ENCODE peak calls at places on chromosomes 11 and 22, in ten cellular contexts. A is A172; K is posterior cingulate gyrus; U is retina; P is A549; O is BE2C; S is stromal cell of bone marrow; L is Jurkat, Clone E6-1; B is AG04449; C is anterior cingulate cortex. Q is an unnamed sample.

GRCh38 chr11:130762342-130763037 is 153.8 kb downstream of the SNX19 start:
- DNase-seq in U (no peak), C (no peak), A (no peak), L (no peak), K (no peak), B (no peak), O (no peak), S (no peak), P (no peak), Q (no peak)

GRCh38 chr11:119660166-119660720 is 68.8 kb downstream of the NECTIN1 start:
- DNase-seq in P (no peak), B (no peak), O (no peak), K (no peak), U (peak), A (no peak), C (no peak), S (no peak), L (no peak), Q (no peak)

GRCh38 chr11:134164490-134165370 is 59.0 kb downstream of the NCAPD3 start:
- DNase-seq in B (no peak), C (no peak), O (peak), U (no peak), P (no peak), A (no peak), S (no peak), L (no peak), K (no peak), Q (no peak)

GRCh38 chr22:31489632-31490495 is at the start of gene EIF4ENIF1:
- DNase-seq in C (peak), P (peak), A (peak), B (no peak), U (peak), S (peak), K (peak), L (peak), O (peak), Q (peak)

GRCh38 chr11:44958165-44958564 is 7.5 kb upstream of the TP53I11 start:
- DNase-seq in U (no peak), B (no peak), K (no peak), L (no peak), A (no peak), C (no peak), S (no peak), P (no peak), O (no peak), Q (no peak)

GRCh38 chr11:125451400-125452124 is 44.5 kb downstream of the FEZ1 start:
- DNase-seq in C (peak), P (no peak), S (no peak), B (no peak), L (no peak), K (peak), O (peak), U (peak), A (peak), Q (peak)

GRCh38 chr22:36659762-36660509 is 43.6 kb downstream of the CACNG2 start:
- DNase-seq in L (no peak), A (peak), S (peak), P (peak), K (peak), U (no peak), B (peak), O (peak), C (peak), Q (peak)

GRCh38 chr11:126443120-126443519 is 87.6 kb downstream of the ST3GAL4 start:
- DNase-seq in U (peak), C (peak), S (no peak), P (no peak), L (no peak), O (peak), B (no peak), K (peak), A (no peak), Q (no peak)

GRCh38 chr11:26134481-26135355 is 197.2 kb upstream of the ANO3 start:
- DNase-seq in C (peak), O (peak), A (peak), B (no peak), K (no peak), U (peak), S (no peak), P (no peak), L (no peak), Q (no peak)

GRCh38 chr22:44845796-44846720 is 93.7 kb downstream of the ARHGAP8 start:
- DNase-seq in L (no peak), S (no peak), B (no peak), A (no peak), K (peak), O (no peak), U (no peak), P (no peak), C (no peak), Q (no peak)

GRCh38 chr11:133928628-133929059 is 28.1 kb downstream of the IGSF9B start:
- DNase-seq in K (peak), C (no peak), S (no peak), P (no peak), U (no peak), B (no peak), A (peak), O (peak), L (peak), Q (no peak)

GRCh38 chr22:30561402-30562154 is 12.9 kb downstream of the GAL3ST1 start:
- DNase-seq in K (no peak), P (no peak), C (no peak), B (no peak), L (no peak), S (no peak), A (no peak), O (no peak), U (no peak), Q (no peak)

GRCh38 chr11:111521132-111521531 is 6.6 kb downstream of the HOATZ start:
- DNase-seq in U (no peak), S (no peak), A (peak), L (no peak), O (no peak), K (no peak), C (no peak), P (no peak), B (no peak), Q (no peak)

GRCh38 chr22:19133561-19133960 is 2.5 kb downstream of the TSSK2 start:
- DNase-seq in B (no peak), P (no peak), C (no peak), O (no peak), U (no peak), L (no peak), K (no peak), S (no peak), A (no peak), Q (no peak)

GRCh38 chr11:84106560-84106959 is 820.4 kb upstream of the CCDC90B start:
- DNase-seq in P (no peak), S (no peak), O (no peak), A (no peak), C (no peak), L (no peak), K (no peak), B (no peak), U (no peak), Q (no peak)

GRCh38 chr22:46638601-46639431 is 18.6 kb downstream of the GRAMD4 start:
- DNase-seq in S (no peak), B (peak), L (no peak), A (no peak), O (no peak), U (no peak), K (no peak), C (no peak), P (no peak), Q (no peak)

GRCh38 chr22:23315341-23315917 is 135.1 kb downstream of the BCR start:
- DNase-seq in B (no peak), P (peak), O (peak), U (peak), L (no peak), C (no peak), A (peak), K (peak), S (peak), Q (peak)